ENCODE peak calls at places on chromosomes 4 and X, in nine cellular contexts. Y, A, W, I, X, Z, O, B and K are unnamed samples. For H3K4me1, the result is how much of the 10 kb centered on the place peaks cover.

GRCh38 chrX:107154787-107155620 is 36.4 kb upstream of the RBM41 start:
- DNase-seq in Y (peak), A (no peak), W (peak), I (no peak), X (no peak), Z (no peak), O (peak), B (no peak), K (no peak)

GRCh38 chr4:134505511-134505910 is 303.9 kb upstream of the PABPC4L start:
- DNase-seq in Y (no peak), A (no peak), W (no peak), I (no peak), X (no peak), Z (no peak), O (no peak), B (no peak), K (no peak)

GRCh38 chr4:177573487-177573886 is 131.2 kb upstream of the AGA start:
- DNase-seq in Y (peak), A (no peak), W (peak), I (no peak), X (no peak), Z (peak), O (no peak), B (no peak), K (no peak)

GRCh38 chrX:153722704-153723350 is 1.4 kb downstream of the BCAP31 start:
- DNase-seq in Y (peak), A (no peak), W (peak), I (no peak), X (no peak), Z (no peak), O (no peak), B (no peak), K (no peak)

GRCh38 chrX:10350991-10351390 is 194.2 kb downstream of the CLCN4 start:
- DNase-seq in Y (peak), A (no peak), W (peak), I (no peak), X (no peak), Z (no peak), O (no peak), B (no peak), K (no peak)

GRCh38 chr4:53450773-53451172 is 73.3 kb downstream of the FIP1L1 start:
- DNase-seq in Y (no peak), A (no peak), W (peak), I (peak), X (no peak), Z (no peak), O (no peak), B (no peak), K (no peak)

GRCh38 chr4:48342559-48342878 is 1.2 kb downstream of the SLAIN2 start:
- DNase-seq in Y (no peak), A (no peak), W (peak), I (no peak), X (peak), Z (no peak), O (no peak), B (no peak), K (peak)

GRCh38 chr4:167021545-167022155 is 212.6 kb downstream of the SPOCK3 start:
- DNase-seq in Y (peak), A (peak), W (peak), I (peak), X (peak), Z (peak), O (peak), B (peak), K (peak)

GRCh38 chr4:82398263-82398662 is 24.5 kb upstream of the HNRNPD start:
- DNase-seq in Y (no peak), A (no peak), W (no peak), I (no peak), X (no peak), Z (no peak), O (no peak), B (no peak), K (no peak)

GRCh38 chr4:143581331-143581961 is 67.9 kb downstream of the SMARCA5 start:
- DNase-seq in Y (no peak), A (peak), W (no peak), I (peak), X (peak), Z (no peak), O (no peak), B (no peak), K (no peak)

GRCh38 chr4:151960449-151961246 is 199.8 kb upstream of the GATB start:
- DNase-seq in Y (peak), A (no peak), W (peak), I (no peak), X (no peak), Z (no peak), O (no peak), B (no peak), K (no peak)

GRCh38 chrX:133543654-133544053 is 128.4 kb upstream of the GPC4 start:
- DNase-seq in Y (peak), A (no peak), W (no peak), I (no peak), X (no peak), Z (no peak), O (no peak), B (no peak), K (no peak)

GRCh38 chr4:102623622-102624021 is 122.5 kb downstream of the NFKB1 start:
- DNase-seq in Y (peak), A (peak), W (peak), I (peak), X (peak), Z (peak), O (peak), B (peak), K (no peak)

GRCh38 chr4:105548483-105548882 is 3.9 kb upstream of the ARHGEF38 start:
- DNase-seq in Y (peak), A (peak), W (no peak), I (no peak), X (no peak), Z (no peak), O (no peak), B (no peak), K (no peak)

GRCh38 chrX:97026406-97026805 is 142.7 kb downstream of the RPA4 start:
- DNase-seq in Y (peak), A (peak), W (peak), I (peak), X (peak), Z (no peak), O (peak), B (peak), K (peak)

GRCh38 chrX:78769356-78769755 is 21.8 kb downstream of the LPAR4 start:
- DNase-seq in Y (no peak), A (no peak), W (no peak), I (no peak), X (no peak), Z (no peak), O (no peak), B (no peak), K (no peak)

GRCh38 chr4:169256101-169256612 is 14.6 kb downstream of the SH3RF1 start:
- DNase-seq in Y (peak), A (no peak), W (peak), I (no peak), X (no peak), Z (no peak), O (no peak), B (no peak), K (no peak)

GRCh38 chrX:30948626-30949025 is 59.6 kb upstream of the TAB3 start:
- DNase-seq in Y (no peak), A (no peak), W (no peak), I (no peak), X (no peak), Z (no peak), O (no peak), B (no peak), K (no peak)

GRCh38 chr4:125316781-125317525 is 2.2 kb downstream of the FAT4 start:
- DNase-seq in Y (no peak), A (peak), W (peak), I (peak), X (no peak), Z (no peak), O (peak), B (peak), K (no peak)

GRCh38 chrX:97389761-97390192 is 506.1 kb downstream of the RPA4 start:
- DNase-seq in Y (peak), A (no peak), W (peak), I (no peak), X (no peak), Z (peak), O (peak), B (no peak), K (no peak)

GRCh38 chrX:42366181-42366580 is 411.8 kb downstream of the PPP1R2C start:
- DNase-seq in Y (peak), A (no peak), W (no peak), I (no peak), X (no peak), Z (no peak), O (no peak), B (no peak), K (no peak)

GRCh38 chrX:110795645-110796510 is at the start of gene CHRDL1:
- DNase-seq in Y (no peak), A (peak), W (peak), I (peak), X (no peak), Z (no peak), O (peak), B (peak), K (peak)

GRCh38 chrX:132622130-132622529 is 133.3 kb upstream of the MBNL3 start:
- DNase-seq in Y (peak), A (no peak), W (peak), I (no peak), X (no peak), Z (peak), O (peak), B (no peak), K (no peak)

DNA sequence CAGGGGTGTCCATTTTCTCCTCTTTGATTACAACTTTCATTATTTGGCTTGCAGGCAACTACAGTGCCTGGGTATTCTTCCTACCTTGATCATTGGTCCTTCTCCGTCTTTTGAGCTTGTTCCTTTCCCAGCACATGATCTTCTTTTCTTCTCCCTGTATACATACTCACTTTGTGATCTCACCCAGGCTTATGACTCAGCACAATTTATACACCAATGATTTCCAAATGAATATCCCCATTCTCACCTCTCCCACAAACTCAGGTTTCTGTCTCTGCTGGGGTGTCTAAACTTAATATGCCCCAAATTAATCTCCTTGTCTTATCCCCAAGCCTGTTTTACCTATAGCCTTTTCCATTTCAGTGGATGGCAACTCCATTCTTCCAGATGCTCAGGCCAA is 19.5 kb upstream of the C4orf54 start:
- DNase-seq in Y (no peak), A (no peak), W (no peak), I (no peak), X (no peak), Z (no peak), O (no peak), B (no peak), K (no peak)
- TF ChIP-seq EZH2phosphoT487 in Y (no peak), A (no peak), W (no peak), I (no peak), X (no peak), Z (no peak), O (no peak), B (no peak), K (no peak)

DNA sequence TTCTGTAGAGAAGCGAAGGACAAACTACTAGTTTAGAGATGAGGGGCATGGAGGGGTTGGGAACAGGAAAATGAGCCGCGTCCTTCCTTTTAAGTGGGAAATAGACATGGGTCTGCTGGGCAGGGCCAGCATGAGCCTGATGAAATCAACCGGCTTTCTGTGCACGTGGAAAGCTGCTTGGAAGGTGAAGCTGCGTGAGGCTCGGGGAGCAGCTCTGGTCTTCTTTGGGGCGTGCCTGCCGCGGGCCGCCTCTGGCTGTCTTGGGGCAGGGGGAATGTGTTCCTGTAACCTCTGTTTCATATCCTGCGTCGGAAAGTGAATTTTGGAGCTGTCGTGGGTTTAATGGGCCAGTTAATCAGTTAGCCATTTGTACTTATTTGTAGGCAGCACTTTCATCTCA is 70.7 kb upstream of the HGFAC start:
- DNase-seq in Y (no peak), A (peak), W (peak), I (peak), X (no peak), Z (no peak), O (peak), B (peak), K (no peak)
- H3K4me1 ChIP-seq in Y (under half), A (under half), W (under half), I (under half), X (under half), Z (under half), O (under half), B (under half), K (under half)

GRCh38 chr4:79325864-79326328 is at the start of gene NAA11:
- DNase-seq in Y (no peak), A (no peak), W (no peak), I (no peak), X (no peak), Z (no peak), O (no peak), B (no peak), K (no peak)
- H3K4me2 ChIP-seq in Y (no peak), A (no peak), W (no peak), I (no peak), X (no peak), Z (no peak), O (no peak), B (no peak), K (no peak)

GRCh38 chr4:159051245-159052071 is 51.4 kb upstream of the RAPGEF2 start:
- DNase-seq in Y (no peak), A (no peak), W (no peak), I (peak), X (no peak), Z (no peak), O (no peak), B (no peak), K (peak)
- TF ChIP-seq EZH2phosphoT487 in Y (no peak), A (no peak), W (no peak), I (no peak), X (no peak), Z (no peak), O (no peak), B (no peak), K (no peak)